ENCODE peak calls at places on chromosomes 11 and 22, in seven cellular contexts. J, I, D, R, X, H and P are unnamed samples.

GRCh38 chr11:47394322-47395224 is 13.8 kb upstream of the SLC39A13 start:
- DNase-seq in J (no peak), I (no peak), D (no peak), R (peak; percentile 66), X (no peak), H (peak; percentile 86), P (peak; percentile 10)

GRCh38 chr11:75562836-75563484 is 907 bp downstream of the SERPINH1 start:
- DNase-seq in J (no peak), I (peak; percentile 83), D (peak; percentile 49), R (no peak), X (no peak), H (no peak), P (no peak)

GRCh38 chr11:6611092-6612007 is 666 bp downstream of the TAF10 start:
- DNase-seq in J (no peak), I (peak; percentile 58), D (no peak), R (no peak), X (no peak), H (peak; percentile 6), P (no peak)

GRCh38 chr11:126282361-126282741 is 542 bp upstream of the TIRAP start:
- DNase-seq in J (no peak), I (peak; percentile 78), D (peak; percentile 34), R (peak; percentile 46), X (no peak), H (no peak), P (no peak)

GRCh38 chr11:8810331-8811301 is 100.4 kb upstream of the AKIP1 start:
- DNase-seq in J (peak; percentile 64), I (peak; percentile 90), D (peak; percentile 59), R (peak; percentile 80), X (peak; percentile 54), H (no peak), P (no peak)

GRCh38 chr11:69585385-69585784 is 55.6 kb upstream of the CCND1 start:
- DNase-seq in J (no peak), I (no peak), D (no peak), R (no peak), X (no peak), H (no peak), P (no peak)

GRCh38 chr11:82523141-82523540 is 210.5 kb downstream of the FAM181B start:
- DNase-seq in J (no peak), I (no peak), D (no peak), R (no peak), X (no peak), H (no peak), P (no peak)

GRCh38 chr11:128633384-128633965 is 46.1 kb upstream of the ETS1 start:
- DNase-seq in J (no peak), I (no peak), D (no peak), R (no peak), X (no peak), H (no peak), P (no peak)

GRCh38 chr22:50246242-50247175 is 1.7 kb upstream of the TUBGCP6 start:
- DNase-seq in J (no peak), I (no peak), D (peak; percentile 23), R (no peak), X (no peak), H (no peak), P (no peak)

GRCh38 chr22:17601031-17601430 is 27.5 kb downstream of the ATP6V1E1 start:
- DNase-seq in J (peak; percentile 13), I (no peak), D (no peak), R (no peak), X (no peak), H (no peak), P (no peak)